ENCODE peak calls at places on chromosomes 12 and 14, in four cellular contexts. I is heart right ventricle, P is HCT116, F is cardiac muscle cell. U is an unnamed sample.
A peak's percentile ranks its signal among the peaks of the same experiment; 100 is the strongest.

GRCh38 chr12:58313091-58313855 is 371.9 kb downstream of the ATP23 start:
- DNase-seq in I (no peak), P (no peak), F (peak; percentile 71), U (no peak)

GRCh38 chr14:60214003-60214402 is 35.0 kb upstream of the PPM1A start:
- DNase-seq in I (no peak), P (no peak), F (no peak), U (no peak)

GRCh38 chr14:54105898-54106297 is 149.3 kb upstream of the BMP4 start:
- DNase-seq in I (no peak), P (peak; percentile 71), F (no peak), U (no peak)

GRCh38 chr14:69648480-69649414 is 37.4 kb downstream of the SUSD6 start:
- DNase-seq in I (no peak), P (no peak), F (peak; percentile 40), U (no peak)

GRCh38 chr12:100114574-100114973 is 28.1 kb downstream of the BLTP3B start:
- DNase-seq in I (no peak), P (no peak), F (peak; percentile 22), U (no peak)

GRCh38 chr12:116320839-116321238 is 43.3 kb upstream of the MED13L start:
- DNase-seq in I (no peak), P (no peak), F (no peak), U (no peak)

GRCh38 chr12:25463005-25463404 is 90.1 kb downstream of the LMNTD1 start:
- DNase-seq in I (no peak), P (no peak), F (no peak), U (no peak)

GRCh38 chr12:52141306-52141705 is 50.5 kb downstream of the KRT80 start:
- DNase-seq in I (no peak), P (no peak), F (no peak), U (no peak)

GRCh38 chr14:72754949-72755348 is 139.0 kb downstream of the DPF3 start:
- DNase-seq in I (no peak), P (no peak), F (no peak), U (no peak)

GRCh38 chr12:7152818-7153217 is 22.6 kb downstream of the CLSTN3 start:
- DNase-seq in I (no peak), P (no peak), F (no peak), U (no peak)

GRCh38 chr14:97978336-97978735 is 1181.2 kb downstream of the VRK1 start:
- DNase-seq in I (peak; percentile 78), P (peak; percentile 6), F (no peak), U (peak; percentile 77)

GRCh38 chr12:131045705-131046460 is 92.2 kb downstream of the ADGRD1 start:
- DNase-seq in I (no peak), P (no peak), F (no peak), U (peak; percentile 14)

GRCh38 chr12:106144847-106145246 is 6.1 kb upstream of the NUAK1 start:
- DNase-seq in I (no peak), P (no peak), F (no peak), U (no peak)

GRCh38 chr12:10067942-10068341 is 30.8 kb downstream of the CLEC1A start:
- DNase-seq in I (no peak), P (no peak), F (peak; percentile 13), U (no peak)

GRCh38 chr12:65876898-65877721 is 52.8 kb downstream of the HMGA2 start:
- DNase-seq in I (no peak), P (no peak), F (peak; percentile 74), U (no peak)

GRCh38 chr12:131615316-131616053 is 95.4 kb upstream of the SFSWAP start:
- DNase-seq in I (no peak), P (no peak), F (no peak), U (no peak)

GRCh38 chr14:89902876-89903275 is 51.7 kb downstream of the EFCAB11 start:
- DNase-seq in I (no peak), P (no peak), F (no peak), U (no peak)

GRCh38 chr14:56116128-56116900 is 1.9 kb upstream of the PELI2 start:
- DNase-seq in I (no peak), P (no peak), F (no peak), U (no peak)

GRCh38 chr12:48165089-48166031 is 8.0 kb upstream of the ASB8 start:
- DNase-seq in I (no peak), P (peak; percentile 57), F (peak; percentile 75), U (no peak)

GRCh38 chr12:88553941-88554658 is 26.2 kb downstream of the KITLG start:
- DNase-seq in I (no peak), P (peak; percentile 49), F (peak; percentile 94), U (no peak)

GRCh38 chr14:54420478-54421116 is 20.6 kb downstream of the CNIH1 start:
- DNase-seq in I (no peak), P (peak; percentile 29), F (peak; percentile 71), U (no peak)

GRCh38 chr12:73935817-73936216 is 601.8 kb upstream of the ATXN7L3B start:
- DNase-seq in I (no peak), P (peak; percentile 24), F (no peak), U (no peak)

GRCh38 chr12:57617942-57618341 is 6.7 kb downstream of the ARHGEF25 start:
- DNase-seq in I (peak; percentile 33), P (no peak), F (no peak), U (no peak)

GRCh38 chr12:85775071-85775470 is 61.1 kb downstream of the RASSF9 start:
- DNase-seq in I (no peak), P (no peak), F (no peak), U (no peak)

GRCh38 chr12:39605996-39606395 is 13.6 kb downstream of the ABCD2 start:
- DNase-seq in I (no peak), P (peak; percentile 59), F (peak; percentile 55), U (no peak)

GRCh38 chr14:52678591-52678990 is 16.8 kb downstream of the ERO1A start:
- DNase-seq in I (no peak), P (no peak), F (no peak), U (no peak)

GRCh38 chr12:3271146-3271545 is 194.0 kb downstream of the TSPAN9 start:
- DNase-seq in I (no peak), P (no peak), F (no peak), U (no peak)

GRCh38 chr12:98750511-98750910 is 105.4 kb downstream of the APAF1 start:
- DNase-seq in I (no peak), P (no peak), F (no peak), U (no peak)

GRCh38 chr12:27334052-27334720 is 1.6 kb downstream of the BMAL2 start:
- DNase-seq in I (no peak), P (no peak), F (no peak), U (no peak)

DNA sequence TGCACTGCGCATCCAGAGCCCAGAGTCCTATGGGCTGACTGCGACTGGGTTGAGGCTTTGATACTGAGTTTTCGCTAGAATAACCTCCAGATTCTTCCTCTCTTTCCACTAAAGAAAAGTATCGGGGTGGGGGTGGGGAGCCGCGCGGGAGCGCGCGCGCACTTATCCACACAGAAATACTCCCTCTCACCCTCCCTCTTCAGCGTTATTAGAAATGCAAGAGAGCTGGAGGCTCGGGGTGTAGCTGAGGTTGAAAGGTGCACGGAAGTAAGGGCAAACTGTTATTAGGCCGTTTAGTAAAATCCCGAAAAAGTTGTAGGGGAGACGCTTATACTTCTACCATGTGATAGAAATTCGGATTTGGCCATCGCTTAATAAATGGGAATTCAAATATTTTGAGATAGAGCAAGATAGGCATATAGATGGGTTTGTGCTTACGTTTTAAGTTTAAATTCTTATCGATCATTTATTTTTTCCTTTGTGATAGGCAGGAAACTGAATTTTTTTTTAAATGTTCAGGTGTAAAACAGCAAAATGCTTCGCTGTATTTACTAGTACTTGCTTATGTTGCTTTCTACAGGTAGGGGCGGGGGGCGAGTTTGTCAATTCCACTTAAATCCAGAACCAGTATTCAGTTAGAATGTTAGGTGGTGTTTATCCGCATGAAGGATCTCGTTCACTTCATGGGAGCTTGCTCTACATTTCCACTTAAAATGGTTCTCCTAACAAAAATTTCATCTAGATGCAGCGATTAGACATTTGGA is 1.1 kb downstream of the ARHGAP5 start:
- DNase-seq in I (peak; percentile 26), P (no peak), F (peak; percentile 57), U (peak; percentile 50)
- H3K4me1 ChIP-seq in I (peaks cover 64% of the 10 kb centered on the region), P (peaks cover 64% of the 10 kb centered on the region), F (peaks cover 44% of the 10 kb centered on the region), U (peaks cover 54% of the 10 kb centered on the region)

GRCh38 chr14:77610553-77610952 is 5.9 kb downstream of the SPTLC2 start:
- DNase-seq in I (no peak), P (no peak), F (no peak), U (no peak)
- TF ChIP-seq CTCF in I (no peak), P (no peak), F (no peak), U (no peak)

GRCh38 chr12:80707126-80707829 is at the start of gene MYF6:
- DNase-seq in I (no peak), P (no peak), F (no peak), U (no peak)
- H3K4me3 ChIP-seq in I (peak within 1 kb of the TSS; percentile 15), P (no peak within 1 kb of the TSS), F (peak within 1 kb of the TSS; percentile 26), U (no peak within 1 kb of the TSS)

GRCh38 chr14:100892496-100893227 is 10.9 kb downstream of the RTL1 start:
- DNase-seq in I (no peak), P (no peak), F (no peak), U (no peak)

GRCh38 chr14:100894416-100894815 is 9.1 kb downstream of the RTL1 start:
- DNase-seq in I (no peak), P (no peak), F (no peak), U (peak; percentile 14)

GRCh38 chr14:100891501-100892445 is 11.7 kb downstream of the RTL1 start:
- DNase-seq in I (no peak), P (no peak), F (no peak), U (peak; percentile 33)

GRCh38 chr14:100893760-100894159 is 9.8 kb downstream of the RTL1 start:
- DNase-seq in I (no peak), P (no peak), F (no peak), U (peak; percentile 31)

DNA sequence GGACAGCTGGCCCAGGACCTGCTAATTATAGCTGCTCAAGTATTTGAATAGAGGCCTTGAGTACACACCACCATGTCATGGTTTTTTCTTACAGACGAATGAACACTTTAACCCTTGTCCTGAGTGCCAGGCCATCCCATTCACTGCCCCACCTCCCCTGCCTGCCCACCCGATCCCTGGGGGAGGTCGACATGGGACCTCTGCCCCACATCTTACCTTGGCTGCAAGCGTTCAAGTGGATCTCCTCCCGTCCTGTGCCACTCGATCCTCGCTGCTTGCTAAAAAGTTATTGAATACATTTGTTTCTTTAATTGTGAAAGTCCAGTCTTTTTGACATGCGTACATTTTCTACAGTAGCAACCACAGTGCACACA is 10.3 kb downstream of the RTL1 start:
- DNase-seq in I (no peak), P (no peak), F (no peak), U (no peak)
- H3K4me1 ChIP-seq in I (peaks cover under 1% of the 10 kb centered on the region), P (no peaks in the 10 kb centered on the region), F (peaks cover 23% of the 10 kb centered on the region), U (no peaks in the 10 kb centered on the region)

GRCh38 chr12:53451661-53452158 is at the start of gene PCBP2:
- DNase-seq in I (peak; percentile 97), P (peak; percentile 99), F (peak; percentile 100), U (peak; percentile 98)
- TF ChIP-seq CTCF in I (peak; percentile 84), P (peak; percentile 72), F (peak; percentile 86), U (peak; percentile 88)